ENCODE peak calls at places on chromosomes 12 and 14, in six cellular contexts. W is cardiac fibroblast, P is T-helper 1 cell, M is NCI-H510A treated with DMSO at 0.1 percent for 48 hours, D is kidney, Z is upper lobe of left lung. Q is an unnamed sample.

GRCh38 chr14:71464840-71465239 is 467.4 kb upstream of the RGS6 start:
- DNase-seq in P (no peak), M (no peak), D (no peak), W (no peak), Z (no peak), Q (no peak)

GRCh38 chr14:24207625-24208024 is 2.1 kb downstream of the TSSK4 start:
- DNase-seq in W (no peak), P (no peak), D (no peak), M (no peak), Z (no peak), Q (no peak)

GRCh38 chr12:97801471-97802045 is 339.0 kb downstream of the RMST start:
- DNase-seq in M (no peak), D (no peak), W (no peak), P (no peak), Z (no peak), Q (no peak)

GRCh38 chr12:2286461-2287131 is 233.8 kb downstream of the CACNA1C start:
- DNase-seq in W (peak; percentile 21), D (no peak), M (no peak), P (no peak), Z (no peak), Q (no peak)

GRCh38 chr12:75526655-75527511 is 15.5 kb upstream of the KRR1 start:
- DNase-seq in P (no peak), W (peak; percentile 79), Z (no peak), D (no peak), M (peak; percentile 85), Q (peak; percentile 16)

GRCh38 chr14:68622856-68623255 is 170.0 kb downstream of the ZFP36L1 start:
- DNase-seq in D (no peak), P (no peak), M (no peak), Z (no peak), W (no peak), Q (no peak)

GRCh38 chr14:88521818-88522217 is 33.0 kb downstream of the PTPN21 start:
- DNase-seq in P (no peak), M (no peak), Z (no peak), W (peak; percentile 20), D (no peak), Q (no peak)

GRCh38 chr12:124428136-124428791 is 133.4 kb downstream of the RFLNA start:
- DNase-seq in M (no peak), Z (peak; percentile 71), W (peak; percentile 73), D (no peak), P (no peak), Q (no peak)

GRCh38 chr14:71588028-71588427 is 344.2 kb upstream of the RGS6 start:
- DNase-seq in P (no peak), Z (no peak), D (no peak), M (no peak), W (peak; percentile 42), Q (no peak)

GRCh38 chr14:49977126-49977841 is 84.4 kb downstream of the ARF6 start:
- DNase-seq in D (no peak), Z (no peak), M (no peak), W (no peak), P (no peak), Q (no peak)

GRCh38 chr12:27964123-27964522 is 8.4 kb downstream of the PTHLH start:
- DNase-seq in W (no peak), D (no peak), M (peak; percentile 51), Z (no peak), P (no peak), Q (no peak)

GRCh38 chr14:36508418-36509051 is 11.5 kb downstream of the NKX2-1 start:
- DNase-seq in D (peak; percentile 57), W (no peak), M (peak; percentile 57), P (no peak), Z (peak; percentile 90), Q (no peak)

GRCh38 chr12:68189766-68190700 is 30.5 kb upstream of the IFNG start:
- DNase-seq in Z (no peak), P (no peak), D (no peak), M (no peak), W (peak; percentile 23), Q (no peak)

GRCh38 chr12:2152134-2152533 is 99.3 kb downstream of the CACNA1C start:
- DNase-seq in D (no peak), W (no peak), Z (no peak), P (no peak), M (no peak), Q (no peak)

GRCh38 chr12:42299392-42300308 is 26.2 kb downstream of the ZCRB1 start:
- DNase-seq in Z (no peak), W (peak; percentile 18), M (no peak), D (no peak), P (no peak), Q (no peak)

GRCh38 chr14:96272777-96273471 is 16.9 kb downstream of the BDKRB1 start:
- DNase-seq in M (no peak), Z (no peak), D (no peak), W (no peak), P (no peak), Q (no peak)

GRCh38 chr12:94435511-94435927 is 24.1 kb downstream of the CEP83 start:
- DNase-seq in M (no peak), P (no peak), W (peak; percentile 41), Z (no peak), D (no peak), Q (no peak)

GRCh38 chr12:46893429-46893828 is 67.6 kb upstream of the SLC38A4 start:
- DNase-seq in M (no peak), Z (no peak), P (no peak), W (no peak), D (no peak), Q (no peak)

GRCh38 chr12:6326316-6326959 is 15.4 kb downstream of the TNFRSF1A start:
- DNase-seq in D (no peak), P (no peak), M (no peak), W (peak; percentile 77), Z (no peak), Q (peak; percentile 51)

GRCh38 chr12:29316772-29317171 is 64.2 kb downstream of the ERGIC2 start:
- DNase-seq in M (no peak), W (peak; percentile 60), Z (no peak), D (no peak), P (no peak), Q (no peak)

Q was measured in endothelial cell.